ENCODE peak calls at places on chromosomes 16 and 17, in seven cellular contexts. B is activated T-cell treated with anti-CD3 and anti-CD28 coated beads for 1 hour, H is body of pancreas, E is esophagus squamous epithelium, W is MM.1S, L is SW 1271, M is fibroblast of lung. X is an unnamed sample.

GRCh38 chr17:1590747-1591473 is 28.3 kb upstream of the PITPNA start:
- DNase-seq in L (no peak), B (no peak), E (no peak), W (no peak), M (no peak), H (no peak), X (no peak)

GRCh38 chr16:8675183-8676159 is 1.1 kb downstream of the ABAT start:
- DNase-seq in H (peak), L (no peak), W (no peak), M (no peak), E (no peak), B (peak), X (no peak)

GRCh38 chr16:29765167-29766032 is 12.7 kb upstream of the ZG16 start:
- DNase-seq in H (peak), W (no peak), B (no peak), M (no peak), L (no peak), E (no peak), X (no peak)

GRCh38 chr16:11793840-11794239 is 3.2 kb downstream of the ZC3H7A start:
- DNase-seq in L (no peak), B (no peak), E (no peak), W (no peak), M (no peak), H (no peak), X (no peak)

GRCh38 chr16:72818286-72818845 is 229.6 kb downstream of the ZFHX3 start:
- DNase-seq in L (no peak), B (no peak), M (peak), E (no peak), H (no peak), W (no peak), X (peak)

GRCh38 chr17:15351925-15352324 is 10.5 kb upstream of the TEKT3 start:
- DNase-seq in M (peak), H (peak), E (no peak), L (no peak), W (no peak), B (no peak), X (peak)

GRCh38 chr17:66965801-66966528 is 1.5 kb downstream of the CACNG4 start:
- DNase-seq in L (no peak), W (peak), H (no peak), B (no peak), E (no peak), M (no peak), X (no peak)

GRCh38 chr17:74512624-74513084 is 18.6 kb downstream of the CD300LB start:
- DNase-seq in M (peak), L (no peak), W (no peak), E (no peak), H (peak), B (no peak), X (peak)

GRCh38 chr17:15354256-15354655 is 12.9 kb upstream of the TEKT3 start:
- DNase-seq in B (no peak), L (no peak), H (no peak), E (no peak), W (no peak), M (no peak), X (no peak)

GRCh38 chr17:3535253-3535995 is 22.2 kb downstream of the TRPV3 start:
- DNase-seq in B (peak), E (no peak), L (no peak), M (peak), H (peak), W (no peak), X (peak)

GRCh38 chr17:77117415-77117814 is 23.4 kb upstream of the SEC14L1 start:
- DNase-seq in W (no peak), L (no peak), E (no peak), M (peak), H (no peak), B (no peak), X (no peak)

GRCh38 chr17:34683390-34683789 is 104.0 kb downstream of the TMEM132E start:
- DNase-seq in W (no peak), H (no peak), M (no peak), E (no peak), B (no peak), L (no peak), X (no peak)

GRCh38 chr16:1746693-1747195 is 24.6 kb downstream of the NME3 start:
- DNase-seq in B (no peak), M (peak), H (no peak), L (no peak), W (no peak), E (no peak), X (no peak)

X was measured in NB4.